ENCODE peak calls at places on chromosome 18, in four cellular contexts. J is NCI-H1417 treated with DMSO at 0.1 percent for 48 hours; Z is stimulated activated CD4-positive, alpha-beta T cell treated with anti-CD3 and anti-CD28 coated beads, Interleukin-12 subunit alpha, Interleukin-12 subunit beta, amount 100 ng/mL, for 4 hours; L is EL. C is an unnamed sample.

GRCh38 chr18:13036622-13037320 is 45.6 kb downstream of the CEP192 start:
- DNase-seq in J (no peak), Z (no peak), L (peak; percentile 3), C (no peak)

GRCh38 chr18:12679183-12679786 is 21.4 kb upstream of the SPIRE1 start:
- DNase-seq in J (no peak), Z (no peak), L (peak; percentile 75), C (peak; percentile 48)

GRCh38 chr18:23966909-23967308 is 47.6 kb upstream of the TTC39C start:
- DNase-seq in J (no peak), Z (no peak), L (no peak), C (no peak)

GRCh38 chr18:45137089-45137423 is 456.4 kb downstream of the SETBP1 start:
- DNase-seq in J (no peak), Z (no peak), L (no peak), C (no peak)

GRCh38 chr18:68564348-68564747 is 150.6 kb downstream of the TMX3 start:
- DNase-seq in J (no peak), Z (no peak), L (no peak), C (no peak)

GRCh38 chr18:31065036-31065773 is 22.7 kb upstream of the DSC3 start:
- DNase-seq in J (no peak), Z (no peak), L (no peak), C (no peak)

GRCh38 chr18:24470022-24470618 is 9.7 kb downstream of the HRH4 start:
- DNase-seq in J (no peak), Z (no peak), L (no peak), C (no peak)

GRCh38 chr18:37176307-37176934 is 347.5 kb downstream of the KIAA1328 start:
- DNase-seq in J (no peak), Z (no peak), L (no peak), C (no peak)

GRCh38 chr18:75581336-75582121 is 154.0 kb upstream of the SMIM21 start:
- DNase-seq in J (no peak), Z (no peak), L (no peak), C (no peak)

GRCh38 chr18:7955175-7955574 is 388.1 kb downstream of the PTPRM start:
- DNase-seq in J (no peak), Z (no peak), L (no peak), C (no peak)

GRCh38 chr18:40012931-40013609 is 1942.0 kb upstream of the PIK3C3 start:
- DNase-seq in J (no peak), Z (no peak), L (no peak), C (no peak)

GRCh38 chr18:28904789-28905364 is 727.9 kb upstream of the CDH2 start:
- DNase-seq in J (no peak), Z (no peak), L (no peak), C (no peak)

GRCh38 chr18:56431551-56431950 is 206.8 kb downstream of the TXNL1 start:
- DNase-seq in J (no peak), Z (no peak), L (peak; percentile 6), C (no peak)

GRCh38 chr18:73962251-73962650 is 185.4 kb downstream of the FBXO15 start:
- DNase-seq in J (no peak), Z (no peak), L (peak; percentile 81), C (peak; percentile 22)

GRCh38 chr18:22337311-22337710 is 80.4 kb downstream of the CTAGE1 start:
- DNase-seq in J (no peak), Z (no peak), L (no peak), C (peak; percentile 24)

GRCh38 chr18:2087877-2088673 is 483.2 kb downstream of the METTL4 start:
- DNase-seq in J (no peak), Z (no peak), L (no peak), C (no peak)